ENCODE peak calls at places on chromosomes 4 and X, in six cellular contexts. R, A, Q, J, Z and L are unnamed samples.

GRCh38 chr4:136741468-136741867 is 790.8 kb downstream of the PCDH18 start:
- DNase-seq in Z (no peak), A (peak), J (no peak), R (no peak), Q (no peak), L (no peak)

GRCh38 chr4:186765138-186765537 is 41.5 kb upstream of the FAT1 start:
- DNase-seq in R (peak), Z (peak), A (no peak), Q (no peak), J (no peak), L (peak)

GRCh38 chr4:163540977-163541376 is 46.5 kb downstream of the TMA16 start:
- DNase-seq in R (no peak), J (no peak), Z (no peak), Q (no peak), A (peak), L (peak)

GRCh38 chr4:114334808-114335739 is 263.5 kb upstream of the UGT8 start:
- DNase-seq in A (no peak), J (no peak), R (no peak), Z (no peak), Q (no peak), L (no peak)

GRCh38 chr4:69833251-69833650 is 26.7 kb downstream of the SULT1E1 start:
- DNase-seq in Z (no peak), J (no peak), A (no peak), Q (no peak), R (no peak), L (no peak)

GRCh38 chrX:75522565-75523411 is at the start of gene ZDHHC15:
- DNase-seq in R (peak), A (peak), Z (peak), J (peak), Q (peak), L (peak)

GRCh38 chr4:5787311-5787710 is 76.3 kb downstream of the EVC start:
- DNase-seq in Z (no peak), R (no peak), A (no peak), J (no peak), Q (no peak), L (peak)

GRCh38 chr4:85760521-85760920 is 285.6 kb downstream of the ARHGAP24 start:
- DNase-seq in Z (no peak), J (no peak), R (no peak), A (no peak), Q (no peak), L (no peak)

GRCh38 chr4:620201-620600 is 5.2 kb upstream of the PDE6B start:
- DNase-seq in A (no peak), Z (no peak), J (no peak), R (no peak), Q (peak), L (peak)

GRCh38 chr4:123419885-123420743 is 23.5 kb downstream of the SPRY1 start:
- DNase-seq in J (no peak), R (no peak), Q (no peak), A (no peak), Z (no peak), L (no peak)

GRCh38 chrX:37993857-37994619 is 12.3 kb upstream of the SYTL5 start:
- DNase-seq in Q (no peak), A (peak), Z (no peak), J (no peak), R (peak), L (no peak)

GRCh38 chrX:64093761-64094160 is 111.7 kb downstream of the AMER1 start:
- DNase-seq in Z (no peak), Q (no peak), A (peak), R (peak), J (no peak), L (no peak)

GRCh38 chr4:173014113-173014558 is 154.5 kb upstream of the GALNT7 start:
- DNase-seq in R (peak), Z (no peak), A (peak), J (peak), Q (no peak), L (no peak)

GRCh38 chr4:71607780-71608673 is 175.9 kb downstream of the GC start:
- DNase-seq in J (no peak), Z (no peak), R (no peak), A (peak), Q (no peak), L (no peak)

GRCh38 chr4:144584428-144584827 is 61.5 kb upstream of the HHIP start:
- DNase-seq in R (no peak), A (no peak), Q (no peak), J (no peak), Z (no peak), L (no peak)

GRCh38 chr4:106315476-106315967 is 487 bp downstream of the TBCK start:
- DNase-seq in R (no peak), Z (no peak), J (no peak), Q (no peak), A (peak), L (no peak)

GRCh38 chrX:9318213-9318612 is 146.6 kb upstream of the TBL1X start:
- DNase-seq in A (peak), Q (no peak), R (no peak), Z (no peak), J (no peak), L (no peak)

GRCh38 chr4:109432203-109432602 is 1.4 kb upstream of the SEC24B start:
- DNase-seq in J (no peak), A (no peak), Q (no peak), Z (no peak), R (no peak), L (no peak)
- H3K4me3 ChIP-seq in J (no peak), A (peak), Q (no peak), Z (no peak), R (no peak), L (no peak)

GRCh38 chrX:118510076-118510475 is 14.5 kb downstream of the DOCK11 start:
- DNase-seq in A (no peak), J (peak), Z (no peak), R (no peak), Q (no peak), L (peak)
- TF ChIP-seq CTCF in A (no peak), J (no peak), Z (no peak), R (no peak), Q (no peak), L (no peak)

GRCh38 chr4:76997454-76997853 is 47.9 kb downstream of the SEPTIN11 start:
- DNase-seq in A (no peak), Z (no peak), J (no peak), Q (no peak), R (no peak), L (no peak)
- H3K27ac ChIP-seq in A (no peak), Z (no peak), J (no peak), Q (no peak), R (peak), L (no peak)

GRCh38 chrX:57121162-57121741 is at the start of gene SPIN2B:
- DNase-seq in Q (peak), Z (peak), J (peak), A (peak), R (peak), L (peak)
- H3K4me3 ChIP-seq in Q (peak), Z (peak), J (peak), A (peak), R (peak), L (peak)